ENCODE peak calls at places on chromosome X, in five cellular contexts. One of them, this sample, is unnamed.

GRCh38 chrX:41010188-41010846 is 74.9 kb upstream of the USP9X start:
- DNase-seq in hypothalamus: peak
- DNase-seq in AG04450: peak
- DNase-seq in GDM1: peak
- DNase-seq in lower lobe of right lung: peak
- DNase-seq in this sample: peak

GRCh38 chrX:154717824-154718223 is 33.1 kb downstream of the GAB3 start:
- DNase-seq in hypothalamus: no peak
- DNase-seq in AG04450: no peak
- DNase-seq in GDM1: peak
- DNase-seq in lower lobe of right lung: no peak
- DNase-seq in this sample: no peak

GRCh38 chrX:11558972-11559371 is 106.7 kb downstream of the ARHGAP6 start:
- DNase-seq in hypothalamus: no peak
- DNase-seq in AG04450: no peak
- DNase-seq in GDM1: peak
- DNase-seq in lower lobe of right lung: peak
- DNase-seq in this sample: no peak

GRCh38 chrX:6021316-6022091 is 207.2 kb downstream of the NLGN4X start:
- DNase-seq in hypothalamus: no peak
- DNase-seq in AG04450: no peak
- DNase-seq in GDM1: no peak
- DNase-seq in lower lobe of right lung: no peak
- DNase-seq in this sample: no peak

GRCh38 chrX:11665144-11666040 is at the start of gene ARHGAP6:
- DNase-seq in hypothalamus: no peak
- DNase-seq in AG04450: no peak
- DNase-seq in GDM1: no peak
- DNase-seq in lower lobe of right lung: peak
- DNase-seq in this sample: peak

GRCh38 chrX:54181196-54181953 is 1.7 kb downstream of the FAM120C start:
- DNase-seq in hypothalamus: peak
- DNase-seq in AG04450: no peak
- DNase-seq in GDM1: no peak
- DNase-seq in lower lobe of right lung: no peak
- DNase-seq in this sample: no peak

GRCh38 chrX:102720237-102721168 is at the start of gene GPRASP3:
- DNase-seq in hypothalamus: peak
- DNase-seq in AG04450: peak
- DNase-seq in GDM1: no peak
- DNase-seq in lower lobe of right lung: peak
- DNase-seq in this sample: no peak

GRCh38 chrX:73850124-73851013 is 287.4 kb downstream of the CHIC1 start:
- DNase-seq in hypothalamus: no peak
- DNase-seq in AG04450: no peak
- DNase-seq in GDM1: no peak
- DNase-seq in lower lobe of right lung: no peak
- DNase-seq in this sample: no peak

GRCh38 chrX:139293991-139294390 is 236.5 kb upstream of the F9 start:
- DNase-seq in hypothalamus: no peak
- DNase-seq in AG04450: no peak
- DNase-seq in GDM1: no peak
- DNase-seq in lower lobe of right lung: no peak
- DNase-seq in this sample: no peak

GRCh38 chrX:108186811-108187210 is 95.2 kb downstream of the ATG4A start:
- DNase-seq in hypothalamus: no peak
- DNase-seq in AG04450: peak
- DNase-seq in GDM1: no peak
- DNase-seq in lower lobe of right lung: no peak
- DNase-seq in this sample: no peak

GRCh38 chrX:15866141-15866540 is 11.5 kb upstream of the AP1S2 start:
- DNase-seq in hypothalamus: no peak
- DNase-seq in AG04450: no peak
- DNase-seq in GDM1: no peak
- DNase-seq in lower lobe of right lung: no peak
- DNase-seq in this sample: no peak

GRCh38 chrX:149453030-149453429 is 52.1 kb downstream of the IDS start:
- DNase-seq in hypothalamus: no peak
- DNase-seq in AG04450: no peak
- DNase-seq in GDM1: no peak
- DNase-seq in lower lobe of right lung: no peak
- DNase-seq in this sample: no peak

GRCh38 chrX:153499258-153499657 is 4.5 kb downstream of the BGN start:
- DNase-seq in hypothalamus: no peak
- DNase-seq in AG04450: no peak
- DNase-seq in GDM1: no peak
- DNase-seq in lower lobe of right lung: no peak
- DNase-seq in this sample: no peak

This sample was measured in mesothelial cell of epicardium.